ENCODE peak calls at places on chromosomes 11 and 22, in nine cellular contexts. One of them, this sample, is unnamed. For H3K9me3, the result is how much of the 10 kb centered on the place peaks cover.

GRCh38 chr11:65506316-65506769 is 7.5 kb downstream of the MALAT1 start:
- DNase-seq in naive thymus-derived CD4-positive, alpha-beta T cell: no peak
- DNase-seq in A549: no peak
- DNase-seq in K562: no peak
- DNase-seq in tibial artery: no peak
- DNase-seq in thyroid gland: no peak
- DNase-seq in CD4-positive, CD25-positive, alpha-beta regulatory T cell: no peak
- DNase-seq in CD8-positive, alpha-beta memory T cell: peak
- DNase-seq in suprapubic skin: no peak
- DNase-seq in this sample: no peak

GRCh38 chr11:74443071-74443864 is 24.1 kb downstream of the KCNE3 start:
- DNase-seq in naive thymus-derived CD4-positive, alpha-beta T cell: no peak
- DNase-seq in A549: peak
- DNase-seq in K562: no peak
- DNase-seq in tibial artery: no peak
- DNase-seq in thyroid gland: peak
- DNase-seq in CD4-positive, CD25-positive, alpha-beta regulatory T cell: no peak
- DNase-seq in CD8-positive, alpha-beta memory T cell: no peak
- DNase-seq in suprapubic skin: no peak
- DNase-seq in this sample: no peak

GRCh38 chr11:127521413-127521812 is 520.8 kb upstream of the KIRREL3 start:
- DNase-seq in naive thymus-derived CD4-positive, alpha-beta T cell: no peak
- DNase-seq in A549: no peak
- DNase-seq in K562: no peak
- DNase-seq in tibial artery: no peak
- DNase-seq in thyroid gland: no peak
- DNase-seq in CD4-positive, CD25-positive, alpha-beta regulatory T cell: no peak
- DNase-seq in CD8-positive, alpha-beta memory T cell: no peak
- DNase-seq in suprapubic skin: no peak
- DNase-seq in this sample: no peak

GRCh38 chr11:88338223-88338661 is 706 bp upstream of the CTSC start:
- DNase-seq in naive thymus-derived CD4-positive, alpha-beta T cell: peak
- DNase-seq in A549: peak
- DNase-seq in K562: peak
- DNase-seq in tibial artery: peak
- DNase-seq in thyroid gland: peak
- DNase-seq in CD4-positive, CD25-positive, alpha-beta regulatory T cell: peak
- DNase-seq in CD8-positive, alpha-beta memory T cell: peak
- DNase-seq in suprapubic skin: no peak
- DNase-seq in this sample: no peak

GRCh38 chr11:117314840-117315239 is 1.2 kb downstream of the BACE1 start:
- DNase-seq in naive thymus-derived CD4-positive, alpha-beta T cell: no peak
- DNase-seq in A549: no peak
- DNase-seq in K562: no peak
- DNase-seq in tibial artery: no peak
- DNase-seq in thyroid gland: no peak
- DNase-seq in CD4-positive, CD25-positive, alpha-beta regulatory T cell: no peak
- DNase-seq in CD8-positive, alpha-beta memory T cell: no peak
- DNase-seq in suprapubic skin: no peak
- DNase-seq in this sample: no peak

GRCh38 chr11:68632802-68633201 is 51.5 kb upstream of the GAL start:
- DNase-seq in naive thymus-derived CD4-positive, alpha-beta T cell: no peak
- DNase-seq in A549: peak
- DNase-seq in K562: peak
- DNase-seq in tibial artery: no peak
- DNase-seq in thyroid gland: peak
- DNase-seq in CD4-positive, CD25-positive, alpha-beta regulatory T cell: peak
- DNase-seq in CD8-positive, alpha-beta memory T cell: peak
- DNase-seq in suprapubic skin: no peak
- DNase-seq in this sample: no peak

GRCh38 chr11:24422371-24422770 is 74.5 kb upstream of the LUZP2 start:
- DNase-seq in naive thymus-derived CD4-positive, alpha-beta T cell: no peak
- DNase-seq in A549: no peak
- DNase-seq in K562: no peak
- DNase-seq in tibial artery: no peak
- DNase-seq in thyroid gland: no peak
- DNase-seq in CD4-positive, CD25-positive, alpha-beta regulatory T cell: no peak
- DNase-seq in CD8-positive, alpha-beta memory T cell: no peak
- DNase-seq in suprapubic skin: no peak
- DNase-seq in this sample: no peak

GRCh38 chr11:78795862-78796261 is 221.2 kb upstream of the NARS2 start:
- DNase-seq in naive thymus-derived CD4-positive, alpha-beta T cell: no peak
- DNase-seq in A549: no peak
- DNase-seq in K562: no peak
- DNase-seq in tibial artery: no peak
- DNase-seq in thyroid gland: peak
- DNase-seq in CD4-positive, CD25-positive, alpha-beta regulatory T cell: no peak
- DNase-seq in CD8-positive, alpha-beta memory T cell: no peak
- DNase-seq in suprapubic skin: no peak
- DNase-seq in this sample: no peak

GRCh38 chr22:40462195-40462988 is 92.0 kb downstream of the SGSM3 start:
- DNase-seq in naive thymus-derived CD4-positive, alpha-beta T cell: no peak
- DNase-seq in A549: no peak
- DNase-seq in K562: no peak
- DNase-seq in tibial artery: no peak
- DNase-seq in thyroid gland: no peak
- DNase-seq in CD4-positive, CD25-positive, alpha-beta regulatory T cell: no peak
- DNase-seq in CD8-positive, alpha-beta memory T cell: no peak
- DNase-seq in suprapubic skin: no peak
- DNase-seq in this sample: no peak

GRCh38 chr11:64093233-64094039 is 57.7 kb downstream of the FLRT1 start:
- DNase-seq in naive thymus-derived CD4-positive, alpha-beta T cell: no peak
- DNase-seq in A549: no peak
- DNase-seq in K562: peak
- DNase-seq in tibial artery: no peak
- DNase-seq in thyroid gland: peak
- DNase-seq in CD4-positive, CD25-positive, alpha-beta regulatory T cell: no peak
- DNase-seq in CD8-positive, alpha-beta memory T cell: no peak
- DNase-seq in suprapubic skin: no peak
- DNase-seq in this sample: no peak

GRCh38 chr22:45534339-45535192 is 31.9 kb downstream of the FBLN1 start:
- DNase-seq in naive thymus-derived CD4-positive, alpha-beta T cell: no peak
- DNase-seq in A549: no peak
- DNase-seq in K562: no peak
- DNase-seq in tibial artery: no peak
- DNase-seq in thyroid gland: no peak
- DNase-seq in CD4-positive, CD25-positive, alpha-beta regulatory T cell: no peak
- DNase-seq in CD8-positive, alpha-beta memory T cell: no peak
- DNase-seq in suprapubic skin: no peak
- DNase-seq in this sample: no peak

GRCh38 chr11:126186708-126187481 is 24.6 kb downstream of the RPUSD4 start:
- DNase-seq in naive thymus-derived CD4-positive, alpha-beta T cell: no peak
- DNase-seq in A549: no peak
- DNase-seq in K562: no peak
- DNase-seq in tibial artery: no peak
- DNase-seq in thyroid gland: peak
- DNase-seq in CD4-positive, CD25-positive, alpha-beta regulatory T cell: no peak
- DNase-seq in CD8-positive, alpha-beta memory T cell: no peak
- DNase-seq in suprapubic skin: no peak
- DNase-seq in this sample: no peak

GRCh38 chr22:39528681-39529486 is 3.7 kb downstream of the RPS19BP1 start:
- DNase-seq in naive thymus-derived CD4-positive, alpha-beta T cell: peak
- DNase-seq in A549: peak
- DNase-seq in K562: peak
- DNase-seq in tibial artery: peak
- DNase-seq in thyroid gland: peak
- DNase-seq in CD4-positive, CD25-positive, alpha-beta regulatory T cell: peak
- DNase-seq in CD8-positive, alpha-beta memory T cell: peak
- DNase-seq in suprapubic skin: peak
- DNase-seq in this sample: peak

GRCh38 chr11:5611627-5612026 is 13.2 kb upstream of the TRIM34 start:
- DNase-seq in naive thymus-derived CD4-positive, alpha-beta T cell: no peak
- DNase-seq in A549: no peak
- DNase-seq in K562: no peak
- DNase-seq in tibial artery: no peak
- DNase-seq in thyroid gland: no peak
- DNase-seq in CD4-positive, CD25-positive, alpha-beta regulatory T cell: no peak
- DNase-seq in CD8-positive, alpha-beta memory T cell: no peak
- DNase-seq in suprapubic skin: no peak
- DNase-seq in this sample: no peak

GRCh38 chr11:77140231-77140959 is 12.3 kb downstream of the MYO7A start:
- DNase-seq in naive thymus-derived CD4-positive, alpha-beta T cell: no peak
- DNase-seq in A549: no peak
- DNase-seq in K562: no peak
- DNase-seq in tibial artery: no peak
- DNase-seq in thyroid gland: no peak
- DNase-seq in CD4-positive, CD25-positive, alpha-beta regulatory T cell: no peak
- DNase-seq in CD8-positive, alpha-beta memory T cell: no peak
- DNase-seq in suprapubic skin: no peak
- DNase-seq in this sample: no peak

GRCh38 chr22:23211622-23212021 is 31.3 kb downstream of the BCR start:
- DNase-seq in naive thymus-derived CD4-positive, alpha-beta T cell: no peak
- DNase-seq in A549: no peak
- DNase-seq in K562: peak
- DNase-seq in tibial artery: no peak
- DNase-seq in thyroid gland: no peak
- DNase-seq in CD4-positive, CD25-positive, alpha-beta regulatory T cell: no peak
- DNase-seq in CD8-positive, alpha-beta memory T cell: no peak
- DNase-seq in suprapubic skin: no peak
- DNase-seq in this sample: no peak

GRCh38 chr11:64602466-64603070 is 11.5 kb downstream of the SLC22A12 start:
- DNase-seq in naive thymus-derived CD4-positive, alpha-beta T cell: no peak
- DNase-seq in A549: no peak
- DNase-seq in K562: no peak
- DNase-seq in tibial artery: no peak
- DNase-seq in thyroid gland: no peak
- DNase-seq in CD4-positive, CD25-positive, alpha-beta regulatory T cell: no peak
- DNase-seq in CD8-positive, alpha-beta memory T cell: no peak
- DNase-seq in suprapubic skin: no peak
- DNase-seq in this sample: no peak

GRCh38 chr11:130164221-130164570 is 4.6 kb downstream of the ST14 start:
- DNase-seq in naive thymus-derived CD4-positive, alpha-beta T cell: no peak
- DNase-seq in A549: no peak
- DNase-seq in K562: no peak
- DNase-seq in tibial artery: no peak
- DNase-seq in thyroid gland: peak
- DNase-seq in CD4-positive, CD25-positive, alpha-beta regulatory T cell: no peak
- DNase-seq in CD8-positive, alpha-beta memory T cell: no peak
- DNase-seq in suprapubic skin: no peak
- DNase-seq in this sample: no peak

GRCh38 chr11:46315033-46315738 is 32.1 kb upstream of the DGKZ start:
- DNase-seq in naive thymus-derived CD4-positive, alpha-beta T cell: peak
- DNase-seq in A549: peak
- DNase-seq in K562: peak
- DNase-seq in tibial artery: no peak
- DNase-seq in thyroid gland: peak
- DNase-seq in CD4-positive, CD25-positive, alpha-beta regulatory T cell: peak
- DNase-seq in CD8-positive, alpha-beta memory T cell: peak
- DNase-seq in suprapubic skin: no peak
- DNase-seq in this sample: peak

DNA sequence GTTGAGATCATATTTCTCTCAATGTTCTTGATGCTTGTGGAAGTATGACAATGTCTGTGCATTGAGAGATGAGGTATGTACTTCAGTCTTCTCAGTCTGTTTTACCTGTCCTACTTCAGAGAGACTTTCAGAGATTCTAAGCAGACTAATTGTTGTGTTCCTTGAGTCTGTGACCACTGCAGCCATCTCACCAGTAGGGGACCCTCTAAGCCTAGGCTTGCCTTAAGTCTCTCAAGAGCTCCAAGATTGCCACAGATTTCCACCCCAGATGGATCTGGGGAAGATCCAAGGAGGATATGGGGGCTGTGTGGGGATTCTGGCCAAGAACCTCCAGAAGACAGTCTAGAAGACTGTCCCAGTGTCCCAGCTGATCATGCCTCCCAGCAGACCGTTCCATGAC is 179.9 kb upstream of the PLET1 start:
- DNase-seq in naive thymus-derived CD4-positive, alpha-beta T cell: no peak
- DNase-seq in A549: no peak
- DNase-seq in K562: no peak
- DNase-seq in tibial artery: no peak
- DNase-seq in thyroid gland: no peak
- DNase-seq in CD4-positive, CD25-positive, alpha-beta regulatory T cell: no peak
- DNase-seq in CD8-positive, alpha-beta memory T cell: no peak
- DNase-seq in suprapubic skin: no peak
- DNase-seq in this sample: no peak
- H3K9me3 ChIP-seq in naive thymus-derived CD4-positive, alpha-beta T cell: under half
- H3K9me3 ChIP-seq in A549: under half
- H3K9me3 ChIP-seq in K562: under half
- H3K9me3 ChIP-seq in tibial artery: under half
- H3K9me3 ChIP-seq in thyroid gland: under half
- H3K9me3 ChIP-seq in CD4-positive, CD25-positive, alpha-beta regulatory T cell: under half
- H3K9me3 ChIP-seq in CD8-positive, alpha-beta memory T cell: under half
- H3K9me3 ChIP-seq in suprapubic skin: under half
- H3K9me3 ChIP-seq in this sample: under half

GRCh38 chr22:27380826-27381225 is 420.7 kb downstream of the MN1 start:
- DNase-seq in naive thymus-derived CD4-positive, alpha-beta T cell: no peak
- DNase-seq in A549: no peak
- DNase-seq in K562: no peak
- DNase-seq in tibial artery: no peak
- DNase-seq in thyroid gland: no peak
- DNase-seq in CD4-positive, CD25-positive, alpha-beta regulatory T cell: no peak
- DNase-seq in CD8-positive, alpha-beta memory T cell: no peak
- DNase-seq in suprapubic skin: no peak
- DNase-seq in this sample: no peak
- H3K9me3 ChIP-seq in naive thymus-derived CD4-positive, alpha-beta T cell: under half
- H3K9me3 ChIP-seq in A549: under half
- H3K9me3 ChIP-seq in K562: under half
- H3K9me3 ChIP-seq in tibial artery: under half
- H3K9me3 ChIP-seq in thyroid gland: under half
- H3K9me3 ChIP-seq in CD4-positive, CD25-positive, alpha-beta regulatory T cell: under half
- H3K9me3 ChIP-seq in CD8-positive, alpha-beta memory T cell: under half
- H3K9me3 ChIP-seq in suprapubic skin: under half
- H3K9me3 ChIP-seq in this sample: under half

DNA sequence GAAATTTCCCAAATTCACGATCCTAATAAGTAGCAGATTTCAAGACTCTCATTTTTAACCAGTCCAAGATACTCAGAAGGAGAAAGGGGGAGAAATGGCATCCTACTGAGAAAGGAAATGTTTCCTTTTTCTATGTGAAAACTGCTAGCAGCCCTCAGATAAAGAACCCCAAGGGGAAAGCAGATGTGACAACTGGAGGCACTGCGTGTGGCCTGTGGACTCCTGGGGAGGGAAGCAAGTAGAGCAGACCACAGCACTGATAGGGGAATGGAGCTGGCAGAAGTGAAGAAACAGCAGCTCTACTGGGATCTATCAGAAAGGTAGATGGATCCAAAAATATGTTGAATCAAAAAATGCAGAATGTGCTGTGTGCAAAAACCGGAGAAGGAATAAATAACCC is 239.7 kb upstream of the API5 start:
- DNase-seq in naive thymus-derived CD4-positive, alpha-beta T cell: no peak
- DNase-seq in A549: no peak
- DNase-seq in K562: no peak
- DNase-seq in tibial artery: no peak
- DNase-seq in thyroid gland: no peak
- DNase-seq in CD4-positive, CD25-positive, alpha-beta regulatory T cell: no peak
- DNase-seq in CD8-positive, alpha-beta memory T cell: no peak
- DNase-seq in suprapubic skin: no peak
- DNase-seq in this sample: no peak
- H3K9me3 ChIP-seq in naive thymus-derived CD4-positive, alpha-beta T cell: under half
- H3K9me3 ChIP-seq in A549: under half
- H3K9me3 ChIP-seq in K562: under half
- H3K9me3 ChIP-seq in tibial artery: under half
- H3K9me3 ChIP-seq in thyroid gland: under half
- H3K9me3 ChIP-seq in CD4-positive, CD25-positive, alpha-beta regulatory T cell: under half
- H3K9me3 ChIP-seq in CD8-positive, alpha-beta memory T cell: under half
- H3K9me3 ChIP-seq in suprapubic skin: under half
- H3K9me3 ChIP-seq in this sample: under half

DNA sequence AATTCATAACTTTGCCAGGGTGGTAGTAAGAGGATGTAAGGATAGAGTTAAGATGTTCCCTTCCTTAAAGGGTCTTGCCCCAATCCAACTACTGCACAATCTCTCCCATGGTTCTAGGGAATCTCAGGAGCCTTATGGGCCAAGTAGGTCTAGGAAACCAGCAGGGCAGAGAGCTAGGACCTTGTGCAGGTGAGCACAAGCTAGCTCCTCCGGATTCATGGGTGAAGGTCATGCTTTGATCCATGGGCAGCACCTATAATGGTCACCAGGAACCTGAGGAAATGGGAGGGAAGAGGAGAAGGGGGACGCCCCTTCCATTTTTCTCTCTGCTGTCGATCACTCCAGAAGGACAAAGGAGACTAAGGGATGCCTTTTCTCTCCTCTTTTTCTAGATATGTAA is 16.8 kb downstream of the KCNJ11 start:
- DNase-seq in naive thymus-derived CD4-positive, alpha-beta T cell: no peak
- DNase-seq in A549: no peak
- DNase-seq in K562: no peak
- DNase-seq in tibial artery: no peak
- DNase-seq in thyroid gland: no peak
- DNase-seq in CD4-positive, CD25-positive, alpha-beta regulatory T cell: no peak
- DNase-seq in CD8-positive, alpha-beta memory T cell: no peak
- DNase-seq in suprapubic skin: no peak
- DNase-seq in this sample: no peak
- H3K9me3 ChIP-seq in naive thymus-derived CD4-positive, alpha-beta T cell: under half
- H3K9me3 ChIP-seq in A549: under half
- H3K9me3 ChIP-seq in K562: under half
- H3K9me3 ChIP-seq in tibial artery: half or more
- H3K9me3 ChIP-seq in thyroid gland: under half
- H3K9me3 ChIP-seq in CD4-positive, CD25-positive, alpha-beta regulatory T cell: under half
- H3K9me3 ChIP-seq in CD8-positive, alpha-beta memory T cell: under half
- H3K9me3 ChIP-seq in suprapubic skin: under half
- H3K9me3 ChIP-seq in this sample: under half